ENCODE peak calls at places on chromosome 2, in four cellular contexts. X, M, I and A are unnamed samples. For H3K4me1, the result is how much of the 10 kb centered on the place peaks cover.

GRCh38 chr2:164967781-164968228 is 12.5 kb upstream of the SLC38A11 start:
- DNase-seq in X (peak), M (peak), I (peak), A (peak)

GRCh38 chr2:183998041-183998796 is 600.1 kb upstream of the ZNF804A start:
- DNase-seq in X (no peak), I (no peak), M (no peak), A (no peak)

GRCh38 chr2:238060096-238060541 is 682 bp upstream of the SCLY start:
- DNase-seq in I (no peak), X (no peak), M (no peak), A (no peak)

GRCh38 chr2:174438146-174438886 is 42.8 kb downstream of the SCRN3 start:
- DNase-seq in X (no peak), I (no peak), M (no peak), A (no peak)

GRCh38 chr2:177282101-177282573 is 17.6 kb upstream of the NFE2L2 start:
- DNase-seq in X (no peak), I (no peak), M (no peak), A (no peak)

GRCh38 chr2:11967946-11968465 is 221.6 kb downstream of the LPIN1 start:
- DNase-seq in I (no peak), M (no peak), X (no peak), A (no peak)

GRCh38 chr2:128589681-128590080 is 271.0 kb upstream of the HS6ST1 start:
- DNase-seq in I (no peak), X (no peak), M (no peak), A (no peak)

GRCh38 chr2:240480834-240481623 is 45.6 kb downstream of the GPC1 start:
- DNase-seq in X (peak), I (no peak), M (no peak), A (no peak)

GRCh38 chr2:47457268-47457667 is 54.3 kb downstream of the MSH2 start:
- DNase-seq in I (no peak), X (no peak), M (no peak), A (no peak)

GRCh38 chr2:143015681-143016080 is 113.5 kb upstream of the ARHGAP15 start:
- DNase-seq in M (no peak), I (no peak), X (no peak), A (no peak)

GRCh38 chr2:181258761-181259160 is 198.4 kb upstream of the ITGA4 start:
- DNase-seq in M (no peak), I (no peak), X (no peak), A (no peak)

GRCh38 chr2:199757466-199757865 is 93.5 kb downstream of the FTCDNL1 start:
- DNase-seq in M (no peak), X (peak), I (no peak), A (no peak)

GRCh38 chr2:241482126-241482525 is 26.3 kb downstream of the STK25 start:
- DNase-seq in X (no peak), M (no peak), I (no peak), A (no peak)
- H3K4me1 ChIP-seq in X (under half), M (under half), I (under half), A (under half)

GRCh38 chr2:74199275-74199701 is 873 bp downstream of the MTHFD2 start:
- DNase-seq in I (no peak), M (no peak), X (no peak), A (no peak)

GRCh38 chr2:74201596-74201995 is 3.2 kb downstream of the MTHFD2 start:
- DNase-seq in X (no peak), I (no peak), M (no peak), A (no peak)

GRCh38 chr2:74198461-74199274 is at the start of gene MTHFD2:
- DNase-seq in M (peak), I (peak), X (peak), A (peak)

GRCh38 chr2:74199871-74200305 is 1.5 kb downstream of the MTHFD2 start:
- DNase-seq in I (no peak), X (no peak), M (no peak), A (no peak)

GRCh38 chr2:74201196-74201595 is 2.8 kb downstream of the MTHFD2 start:
- DNase-seq in I (no peak), X (no peak), M (no peak), A (no peak)
- H3K4me3 ChIP-seq in I (no peak), X (no peak), M (peak), A (no peak)

GRCh38 chr2:62292190-62292589 is 96.3 kb downstream of the B3GNT2 start:
- DNase-seq in M (no peak), X (peak), I (no peak), A (no peak)
- H3K4me1 ChIP-seq in M (under half), X (under half), I (under half), A (under half)

GRCh38 chr2:85524567-85524923 is 14.4 kb upstream of the MAT2A start:
- DNase-seq in I (no peak), X (no peak), M (peak), A (no peak)
- H3K4me3 ChIP-seq in I (no peak), X (no peak), M (no peak), A (no peak)

GRCh38 chr2:224027070-224027469 is 12.0 kb downstream of the SERPINE2 start:
- DNase-seq in I (peak), M (no peak), X (no peak), A (no peak)
- H3K4me1 ChIP-seq in I (under half), M (under half), X (under half), A (under half)

DNA sequence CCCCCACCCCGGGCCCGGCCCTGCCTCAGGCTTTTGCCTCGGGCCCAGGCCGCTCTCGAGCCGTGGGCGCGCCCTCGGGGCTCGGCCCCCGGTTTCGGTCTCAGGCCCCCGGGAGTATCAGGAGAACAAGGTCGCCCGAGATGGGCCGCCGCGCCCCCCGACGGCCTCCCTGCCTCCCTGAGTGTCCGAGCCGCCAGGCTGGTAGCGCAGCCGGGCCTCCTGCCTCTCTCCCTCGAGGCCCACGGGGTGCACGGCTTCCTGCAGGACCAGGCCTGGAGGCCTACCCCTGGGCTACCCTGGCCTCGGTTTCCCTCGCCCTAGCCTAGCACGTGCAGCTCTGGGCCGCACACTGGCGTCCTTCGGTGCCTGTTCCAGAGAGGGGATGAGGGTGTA is 8.4 kb downstream of the GBX2 start:
- DNase-seq in M (no peak), X (no peak), I (no peak), A (no peak)
- H3K4me3 ChIP-seq in M (no peak), X (no peak), I (peak), A (no peak)